ENCODE peak calls at places on chromosome 6, in five cellular contexts. R, U, C, J and Y are unnamed samples. For H3K36me3 and H3K27me3, the result is how much of the 10 kb centered on the place peaks cover.

GRCh38 chr6:161374971-161375873 is 101.4 kb upstream of the AGPAT4 start:
- DNase-seq in C (peak), R (peak), U (peak), J (peak), Y (peak)

GRCh38 chr6:127146935-127147334 is 28.5 kb downstream of the RSPO3 start:
- DNase-seq in J (no peak), U (peak), R (no peak), C (no peak), Y (no peak)

GRCh38 chr6:69867075-69867911 is 937 bp downstream of the COL19A1 start:
- DNase-seq in C (peak), J (peak), U (peak), R (peak), Y (peak)

GRCh38 chr6:28207244-28208179 is 17.6 kb upstream of the ZSCAN9 start:
- DNase-seq in C (no peak), U (peak), J (peak), R (peak), Y (no peak)

GRCh38 chr6:33749401-33749800 is 2.7 kb upstream of the IP6K3 start:
- DNase-seq in J (no peak), C (no peak), R (no peak), U (no peak), Y (no peak)

GRCh38 chr6:26454641-26455040 is 3.1 kb upstream of the BTN2A1 start:
- DNase-seq in U (peak), R (no peak), C (no peak), J (no peak), Y (no peak)

GRCh38 chr6:28269492-28269891 is 2.5 kb downstream of the ZSCAN26 start:
- DNase-seq in C (no peak), J (no peak), R (no peak), U (peak), Y (no peak)

GRCh38 chr6:18072841-18073240 is 49.6 kb downstream of the NHLRC1 start:
- DNase-seq in J (no peak), C (no peak), R (no peak), U (no peak), Y (no peak)

GRCh38 chr6:34730006-34730405 is 27.3 kb upstream of the SNRPC start:
- DNase-seq in U (no peak), J (no peak), R (no peak), C (no peak), Y (no peak)

GRCh38 chr6:42263165-42263852 is 45.6 kb upstream of the MRPS10 start:
- DNase-seq in J (no peak), C (no peak), U (no peak), R (no peak), Y (no peak)

GRCh38 chr6:36911946-36912555 is 26.3 kb downstream of the C6orf89 start:
- DNase-seq in U (no peak), J (no peak), C (no peak), R (no peak), Y (no peak)

GRCh38 chr6:133435065-133435728 is 194.0 kb downstream of the EYA4 start:
- DNase-seq in R (no peak), J (no peak), U (no peak), C (no peak), Y (no peak)

GRCh38 chr6:11785953-11786579 is 7.5 kb upstream of the ADTRP start:
- DNase-seq in R (no peak), U (no peak), C (no peak), J (peak), Y (peak)

GRCh38 chr6:66307490-66307889 is 600.5 kb upstream of the EYS start:
- DNase-seq in C (no peak), J (no peak), U (no peak), R (no peak), Y (no peak)

GRCh38 chr6:109653264-109653663 is 37.7 kb downstream of the AK9 start:
- DNase-seq in J (no peak), R (no peak), C (no peak), U (no peak), Y (no peak)

GRCh38 chr6:139743629-139744028 is 369.2 kb upstream of the CITED2 start:
- DNase-seq in C (no peak), J (no peak), U (peak), R (no peak), Y (no peak)

GRCh38 chr6:89379281-89379680 is 26.8 kb upstream of the UBE2J1 start:
- DNase-seq in J (no peak), U (no peak), R (no peak), C (no peak), Y (no peak)

GRCh38 chr6:104855507-104855906 is 4.2 kb downstream of the HACE1 start:
- DNase-seq in U (peak), C (no peak), J (no peak), R (no peak), Y (no peak)

GRCh38 chr6:167576050-167576741 is 250.5 kb upstream of the AFDN start:
- DNase-seq in U (no peak), R (no peak), C (no peak), J (no peak), Y (no peak)

GRCh38 chr6:156544046-156544445 is 233.1 kb upstream of the ARID1B start:
- DNase-seq in U (no peak), C (no peak), J (no peak), R (no peak), Y (no peak)

GRCh38 chr6:35391240-35391968 is 49.0 kb downstream of the PPARD start:
- DNase-seq in J (no peak), U (peak), R (peak), C (no peak), Y (no peak)

GRCh38 chr6:498795-499231 is 107.3 kb downstream of the IRF4 start:
- DNase-seq in R (no peak), U (no peak), J (peak), C (no peak), Y (no peak)

GRCh38 chr6:4635666-4636065 is 140.5 kb upstream of the CDYL start:
- DNase-seq in R (no peak), C (no peak), U (peak), J (no peak), Y (no peak)

GRCh38 chr6:70724524-70724923 is 56.8 kb downstream of the SMAP1 start:
- DNase-seq in J (no peak), R (no peak), C (no peak), U (no peak), Y (no peak)

GRCh38 chr6:12709116-12709515 is 7.5 kb upstream of the PHACTR1 start:
- DNase-seq in R (no peak), J (no peak), U (peak), C (no peak), Y (no peak)

GRCh38 chr6:143901885-143902708 is 37.8 kb downstream of the ZC2HC1B start:
- DNase-seq in C (no peak), R (peak), J (peak), U (peak), Y (peak)

GRCh38 chr6:166127624-166128472 is 39.8 kb downstream of the TBXT start:
- DNase-seq in R (no peak), J (no peak), U (no peak), C (no peak), Y (no peak)

GRCh38 chr6:89059227-89059626 is 21.3 kb upstream of the PNRC1 start:
- DNase-seq in R (no peak), C (no peak), J (no peak), U (no peak), Y (no peak)

GRCh38 chr6:48032156-48032555 is 78.8 kb downstream of the PTCHD4 start:
- DNase-seq in C (no peak), R (no peak), J (no peak), U (peak), Y (no peak)

GRCh38 chr6:166341915-166342292 is 441 bp downstream of the SFT2D1 start:
- DNase-seq in R (no peak), U (peak), J (no peak), C (no peak), Y (no peak)

GRCh38 chr6:36578030-36578825 is 15.9 kb upstream of the SRSF3 start:
- DNase-seq in R (no peak), C (no peak), U (no peak), J (no peak), Y (no peak)

GRCh38 chr6:161618816-161619454 is 345.1 kb upstream of the AGPAT4 start:
- DNase-seq in J (no peak), R (no peak), C (no peak), U (peak), Y (no peak)

GRCh38 chr6:88287696-88288095 is 121.5 kb upstream of the CNR1 start:
- DNase-seq in C (no peak), R (no peak), J (no peak), U (no peak), Y (no peak)

GRCh38 chr6:104954091-104954797 is 2.7 kb upstream of the LIN28B start:
- DNase-seq in J (no peak), R (no peak), U (no peak), C (no peak), Y (no peak)

GRCh38 chr6:42166444-42167141 is 6.6 kb upstream of the GUCA1A start:
- DNase-seq in C (no peak), R (peak), J (peak), U (peak), Y (peak)

GRCh38 chr6:116847234-116847633 is 18.4 kb upstream of the GPRC6A start:
- DNase-seq in U (peak), J (no peak), R (no peak), C (no peak), Y (no peak)

GRCh38 chr6:48736486-48737206 is 625.6 kb upstream of the PTCHD4 start:
- DNase-seq in J (no peak), R (no peak), C (no peak), U (peak), Y (no peak)

GRCh38 chr6:47163536-47163935 is 121.4 kb upstream of the ADGRF1 start:
- DNase-seq in C (no peak), J (no peak), U (no peak), R (no peak), Y (no peak)

DNA sequence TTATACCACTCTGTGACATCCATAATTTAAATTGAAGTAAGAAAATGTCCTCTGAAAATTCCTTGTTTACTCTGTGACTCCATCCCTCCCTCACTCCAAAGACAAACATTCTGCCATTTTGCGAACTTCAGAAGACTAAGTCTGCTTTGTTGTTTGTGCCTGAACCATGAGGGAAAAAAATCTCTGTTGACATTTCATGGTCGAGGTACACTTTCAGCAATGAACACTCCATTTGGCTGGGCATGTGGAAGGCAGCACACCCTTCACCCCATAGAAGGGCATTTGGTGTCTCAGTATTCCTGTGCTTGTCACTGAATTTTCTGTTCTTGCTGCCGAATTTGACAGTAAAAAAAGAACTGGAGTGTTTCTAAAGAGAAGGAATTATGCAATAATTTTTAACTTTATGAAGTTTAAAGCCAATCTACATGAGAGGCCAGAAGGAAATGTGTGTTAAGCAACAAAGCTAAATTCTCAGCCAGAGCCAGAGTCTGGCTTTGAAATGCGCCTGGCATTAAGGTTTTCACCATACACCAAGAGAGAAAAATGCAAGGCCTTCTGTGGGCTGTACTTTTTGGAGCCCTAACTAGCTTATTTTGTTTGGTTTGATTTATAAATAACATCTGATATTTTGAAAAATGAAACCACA is 4.7 kb upstream of the PBOV1 start:
- DNase-seq in C (no peak), R (no peak), U (no peak), J (no peak), Y (no peak)
- H3K36me3 ChIP-seq in C (under half), R (under half), U (under half), J (under half), Y (under half)

DNA sequence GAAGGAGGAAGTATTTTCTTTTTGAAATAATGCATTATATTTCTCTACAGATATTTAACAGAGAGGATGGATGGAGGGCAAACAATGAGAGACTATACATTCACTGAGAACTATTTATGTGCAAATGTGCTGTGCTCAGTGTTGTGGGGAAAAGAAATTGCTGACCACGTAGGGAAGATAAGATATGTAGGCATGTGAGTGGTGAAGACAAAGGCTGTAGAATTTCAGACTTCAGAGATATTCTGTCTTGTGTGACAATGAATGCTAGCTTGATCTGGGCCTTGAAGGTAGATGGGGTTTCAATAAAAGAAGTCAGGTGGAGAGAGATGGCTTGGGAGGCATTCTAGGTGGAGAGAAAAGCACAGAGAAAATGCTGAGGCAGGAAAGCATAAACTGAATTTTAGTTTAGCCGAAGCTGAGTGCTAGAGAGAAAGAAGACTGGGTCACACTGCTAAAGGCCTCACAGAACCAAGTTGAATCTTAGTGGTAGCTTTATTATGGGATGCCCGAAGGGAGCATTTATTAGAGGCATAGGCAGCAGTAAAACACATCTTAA is 56.9 kb upstream of the EEF1A1 start:
- DNase-seq in U (no peak), C (no peak), R (no peak), J (no peak), Y (no peak)
- H3K27ac ChIP-seq in U (no peak), C (no peak), R (no peak), J (no peak), Y (no peak)

GRCh38 chr6:108164815-108165706 is 761 bp upstream of the NR2E1 start:
- DNase-seq in U (peak), R (no peak), J (no peak), C (peak), Y (no peak)
- H3K27me3 ChIP-seq in U (half or more), R (under half), J (half or more), C (half or more), Y (half or more)

DNA sequence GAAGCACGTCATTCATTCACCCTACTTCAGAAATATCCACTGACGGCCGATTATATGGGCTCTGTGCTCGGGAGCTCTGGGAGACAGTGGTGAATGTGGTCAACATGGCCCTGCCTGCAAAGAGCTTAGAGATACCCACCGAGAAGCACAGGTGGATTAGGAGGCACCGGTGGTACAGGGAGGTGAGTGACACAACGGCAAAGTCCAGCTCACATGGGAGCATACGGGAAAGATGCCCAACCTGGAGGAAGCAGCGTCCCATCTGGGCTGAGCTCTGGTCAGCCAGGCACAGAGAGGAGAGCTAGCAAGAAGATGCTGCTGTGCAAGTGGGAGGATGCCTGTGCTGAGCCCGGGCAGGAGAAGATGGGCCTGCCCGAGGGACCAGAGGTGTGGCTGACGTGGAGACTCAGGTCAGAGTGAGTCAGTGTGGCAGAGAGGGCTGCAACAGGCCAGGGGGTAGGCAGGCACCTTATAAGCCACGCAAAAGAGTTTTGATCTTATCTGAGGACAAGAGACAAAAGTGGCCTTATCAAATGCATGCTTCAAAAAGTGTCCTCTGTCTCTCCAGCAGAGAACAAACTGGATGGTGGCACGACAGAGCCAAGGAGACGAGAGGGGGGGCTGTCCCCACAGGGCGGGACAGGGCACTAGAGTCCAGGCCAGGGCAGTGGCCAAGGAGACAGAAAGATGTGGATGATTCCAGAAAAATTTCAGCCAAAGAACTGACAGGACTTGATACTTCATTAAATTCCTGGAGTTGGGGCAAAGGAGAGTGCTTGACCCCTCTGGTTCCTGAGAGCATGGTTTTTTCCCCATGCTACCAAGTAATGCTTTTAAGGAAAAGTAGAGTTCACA is 214.6 kb upstream of the SNX9 start:
- DNase-seq in J (no peak), C (no peak), U (no peak), R (no peak), Y (no peak)
- H3K36me3 ChIP-seq in J (under half), C (under half), U (under half), R (under half), Y (under half)

GRCh38 chr6:16851758-16852157 is 90.5 kb upstream of the ATXN1 start:
- DNase-seq in U (no peak), J (no peak), C (no peak), R (no peak), Y (no peak)

GRCh38 chr6:16851044-16851540 is 89.8 kb upstream of the ATXN1 start:
- DNase-seq in U (no peak), J (no peak), C (no peak), R (no peak), Y (no peak)

GRCh38 chr6:16849280-16850210 is 88.3 kb upstream of the ATXN1 start:
- DNase-seq in R (no peak), U (peak), J (peak), C (no peak), Y (no peak)

GRCh38 chr6:16846399-16846778 is 85.1 kb upstream of the ATXN1 start:
- DNase-seq in J (no peak), U (no peak), R (no peak), C (no peak), Y (no peak)

GRCh38 chr6:16850332-16851022 is 89.2 kb upstream of the ATXN1 start:
- DNase-seq in R (no peak), U (no peak), C (no peak), J (no peak), Y (no peak)
- H3K27ac ChIP-seq in R (no peak), U (no peak), C (no peak), J (no peak), Y (no peak)

DNA sequence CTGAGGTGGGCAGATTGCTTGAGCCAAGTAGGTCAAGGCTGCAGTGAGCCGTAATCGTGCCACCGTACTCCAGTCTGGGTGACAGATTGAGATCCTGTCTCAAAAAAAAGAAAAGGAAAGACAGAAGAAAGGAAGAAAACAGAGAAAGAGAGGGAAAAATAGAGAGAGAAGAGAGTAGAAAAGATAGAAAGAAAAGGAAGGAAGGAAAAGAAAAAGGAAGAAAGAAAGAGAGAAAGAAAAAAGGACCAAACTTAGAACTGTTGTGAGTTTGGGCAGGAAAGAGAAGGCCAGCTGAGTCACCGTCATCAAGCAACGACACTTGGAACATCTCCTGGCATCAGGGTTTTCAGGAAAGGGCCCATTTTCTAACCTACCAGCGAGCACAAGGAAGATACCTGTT is 96.0 kb upstream of the AKAP12 start:
- DNase-seq in J (no peak), C (no peak), R (no peak), U (no peak), Y (no peak)
- H3K27me3 ChIP-seq in J (under half), C (under half), R (under half), U (under half), Y (under half)

GRCh38 chr6:39870950-39871349 is 63.3 kb downstream of the MOCS1 start:
- DNase-seq in U (no peak), J (no peak), R (no peak), C (no peak), Y (no peak)
- H3K36me3 ChIP-seq in U (under half), J (under half), R (under half), C (under half), Y (under half)

GRCh38 chr6:110958332-110959192 is at the start of gene GTF3C6:
- DNase-seq in R (peak), C (peak), J (peak), U (peak), Y (peak)
- H3K27ac ChIP-seq in R (peak), C (peak), J (peak), U (peak), Y (peak)